ENCODE peak calls at places on chromosomes 11 and 22, in five cellular contexts. T, Y, Z, F and B are unnamed samples. For H3K4me1, the result is how much of the 10 kb centered on the place peaks cover.

GRCh38 chr11:128342511-128343133 is 244.7 kb downstream of the ETS1 start:
- DNase-seq in T (no peak), Y (peak), Z (peak), F (peak), B (peak)

GRCh38 chr22:23386822-23387580 is 193.1 kb downstream of the IGLL1 start:
- DNase-seq in T (no peak), Y (no peak), Z (no peak), F (no peak), B (no peak)

GRCh38 chr22:20008221-20008995 is 8.2 kb downstream of the ARVCF start:
- DNase-seq in T (no peak), Y (no peak), Z (no peak), F (peak), B (no peak)

GRCh38 chr11:121482231-121483129 is 29.7 kb upstream of the SORL1-AS1 start:
- DNase-seq in T (no peak), Y (no peak), Z (no peak), F (no peak), B (no peak)

GRCh38 chr22:46162285-46162684 is 12.0 kb downstream of the PPARA start:
- DNase-seq in T (peak), Y (no peak), Z (no peak), F (no peak), B (no peak)

GRCh38 chr22:22552630-22553029 is 6.4 kb downstream of the PRAME start:
- DNase-seq in T (no peak), Y (no peak), Z (no peak), F (no peak), B (no peak)

GRCh38 chr11:111157571-111157970 is 88.0 kb upstream of the POU2AF2 start:
- DNase-seq in T (no peak), Y (no peak), Z (no peak), F (no peak), B (no peak)

GRCh38 chr11:41235670-41236069 is 223.8 kb downstream of the LRRC4C start:
- DNase-seq in T (no peak), Y (no peak), Z (no peak), F (no peak), B (no peak)

GRCh38 chr22:49208003-49208402 is 619.7 kb downstream of the BRD1 start:
- DNase-seq in T (no peak), Y (no peak), Z (no peak), F (no peak), B (no peak)

GRCh38 chr11:71425851-71426250 is 22.3 kb downstream of the DHCR7 start:
- DNase-seq in T (no peak), Y (peak), Z (no peak), F (no peak), B (no peak)

GRCh38 chr22:43014062-43014875 is 680 bp downstream of the PACSIN2 start:
- DNase-seq in T (peak), Y (peak), Z (peak), F (peak), B (peak)

GRCh38 chr11:32426192-32426591 is 9.1 kb downstream of the WT1 start:
- DNase-seq in T (no peak), Y (no peak), Z (no peak), F (no peak), B (no peak)
- H3K4me1 ChIP-seq in T (under half), Y (under half), Z (under half), F (under half), B (half or more)

GRCh38 chr22:45101828-45102227 is 61.9 kb upstream of the NUP50 start:
- DNase-seq in T (no peak), Y (peak), Z (peak), F (no peak), B (peak)

GRCh38 chr22:45105281-45105700 is 58.4 kb upstream of the NUP50 start:
- DNase-seq in T (no peak), Y (peak), Z (no peak), F (no peak), B (no peak)

GRCh38 chr22:45104313-45104712 is 59.4 kb upstream of the NUP50 start:
- DNase-seq in T (no peak), Y (no peak), Z (no peak), F (no peak), B (no peak)

GRCh38 chr22:45103756-45104155 is 60.0 kb upstream of the NUP50 start:
- DNase-seq in T (no peak), Y (no peak), Z (no peak), F (no peak), B (no peak)

DNA sequence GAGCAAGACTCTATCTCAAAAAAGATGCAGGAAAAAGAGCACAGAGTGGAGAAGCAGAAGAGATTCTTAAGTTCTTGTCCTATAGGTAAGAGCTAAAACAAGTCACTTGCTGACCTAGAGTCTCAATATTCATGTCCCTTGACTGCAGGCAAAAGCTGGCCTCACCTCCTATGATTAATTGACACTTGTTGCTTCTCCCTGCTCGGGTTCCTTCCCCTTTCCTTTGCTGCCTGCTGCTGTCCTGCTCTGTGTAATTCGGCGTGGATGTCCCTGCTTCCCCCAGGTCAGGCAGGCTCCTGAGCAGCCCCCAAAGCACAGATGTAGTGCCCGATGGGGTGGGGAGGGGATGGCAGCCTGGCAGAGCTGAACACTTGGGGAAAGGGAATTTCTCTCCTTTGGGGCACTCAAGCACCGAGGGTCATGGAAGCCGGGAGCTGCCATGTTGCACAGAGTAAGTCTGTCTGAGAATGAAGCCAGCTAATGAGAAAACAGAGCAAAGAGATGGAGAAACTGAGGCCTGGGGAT is 60.8 kb upstream of the NUP50 start:
- DNase-seq in T (no peak), Y (no peak), Z (no peak), F (no peak), B (no peak)
- H3K4me1 ChIP-seq in T (under half), Y (under half), Z (under half), F (under half), B (under half)

GRCh38 chr11:44595964-44596381 is 30.5 kb downstream of the CD82 start:
- DNase-seq in T (peak), Y (no peak), Z (peak), F (peak), B (peak)
- H3K4me1 ChIP-seq in T (under half), Y (under half), Z (under half), F (half or more), B (under half)

GRCh38 chr11:117824571-117825537 is at the start of gene FXYD2:
- DNase-seq in T (no peak), Y (no peak), Z (no peak), F (peak), B (peak)

GRCh38 chr11:117823941-117824420 is 563 bp downstream of the FXYD2 start:
- DNase-seq in T (no peak), Y (no peak), Z (peak), F (peak), B (peak)

GRCh38 chr11:117826832-117827231 is 2.3 kb upstream of the FXYD2 start:
- DNase-seq in T (no peak), Y (no peak), Z (no peak), F (no peak), B (no peak)

GRCh38 chr11:117826360-117826635 is 1.8 kb upstream of the FXYD2 start:
- DNase-seq in T (no peak), Y (no peak), Z (no peak), F (no peak), B (no peak)

GRCh38 chr11:117825538-117826359 is 1.2 kb upstream of the FXYD2 start:
- DNase-seq in T (no peak), Y (no peak), Z (no peak), F (no peak), B (no peak)
- H3K4me1 ChIP-seq in T (under half), Y (under half), Z (under half), F (under half), B (under half)

GRCh38 chr22:35995345-35995744 is 33.3 kb downstream of the RBFOX2 start:
- DNase-seq in T (no peak), Y (no peak), Z (no peak), F (no peak), B (no peak)

GRCh38 chr22:35987487-35987886 is 41.1 kb downstream of the RBFOX2 start:
- DNase-seq in T (no peak), Y (no peak), Z (no peak), F (no peak), B (no peak)

GRCh38 chr22:35987994-35988393 is 40.6 kb downstream of the RBFOX2 start:
- DNase-seq in T (no peak), Y (no peak), Z (no peak), F (no peak), B (no peak)

GRCh38 chr22:35993048-35993714 is 35.4 kb downstream of the RBFOX2 start:
- DNase-seq in T (no peak), Y (no peak), Z (no peak), F (no peak), B (no peak)

DNA sequence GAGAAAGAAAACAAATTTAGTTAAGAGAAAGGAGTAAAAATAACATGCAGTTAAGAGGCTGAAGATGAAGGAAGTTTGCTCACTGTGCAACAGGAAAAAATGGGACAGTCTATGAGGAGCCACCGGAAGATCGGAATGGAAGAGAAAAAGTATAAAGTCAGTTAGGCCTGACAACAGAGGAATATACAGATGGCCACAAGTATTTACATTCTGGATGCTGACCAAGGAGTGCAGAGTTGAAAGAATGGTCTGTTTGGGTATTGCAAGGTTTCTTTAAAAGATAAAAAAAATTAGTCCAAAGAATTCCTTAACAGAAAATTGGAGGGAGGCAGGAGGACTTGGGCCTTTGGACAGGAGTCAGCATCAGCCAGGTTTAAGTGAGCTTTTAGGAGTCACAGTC is 37.5 kb downstream of the RBFOX2 start:
- DNase-seq in T (no peak), Y (no peak), Z (no peak), F (no peak), B (no peak)
- H3K4me1 ChIP-seq in T (under half), Y (under half), Z (under half), F (under half), B (half or more)